ENCODE peak calls at places on chromosomes 1 and 21, in five cellular contexts. E is transverse colon, A is upper lobe of left lung, I is HepG2, C is endodermal cell. T is an unnamed sample. For H3K4me1, the result is how much of the 10 kb centered on the place peaks cover.

GRCh38 chr1:100188617-100189016 is 10.6 kb upstream of the LRRC39 start:
- DNase-seq in E (no peak), A (no peak), I (no peak), C (no peak), T (no peak)

GRCh38 chr1:20962576-20963258 is 175.6 kb upstream of the HP1BP3 start:
- DNase-seq in E (no peak), A (no peak), I (no peak), C (no peak), T (no peak)

GRCh38 chr1:98045211-98046030 is 124.6 kb upstream of the DPYD start:
- DNase-seq in E (no peak), A (no peak), I (no peak), C (peak), T (no peak)

GRCh38 chr1:63931468-63931867 is 157.7 kb downstream of the ROR1 start:
- DNase-seq in E (no peak), A (no peak), I (no peak), C (no peak), T (no peak)

GRCh38 chr1:115679141-115679611 is 37.4 kb downstream of the VANGL1 start:
- DNase-seq in E (peak), A (peak), I (no peak), C (no peak), T (no peak)

GRCh38 chr1:61182049-61182448 is 99.7 kb downstream of the NFIA start:
- DNase-seq in E (no peak), A (no peak), I (no peak), C (no peak), T (no peak)

GRCh38 chr1:56360021-56360420 is 219.3 kb downstream of the PLPP3 start:
- DNase-seq in E (no peak), A (no peak), I (no peak), C (no peak), T (no peak)

GRCh38 chr1:25837253-25837875 is 17.6 kb downstream of the MTFR1L start:
- DNase-seq in E (no peak), A (no peak), I (peak), C (no peak), T (no peak)

GRCh38 chr1:228341450-228341813 is 65.2 kb downstream of the TRIM11 start:
- DNase-seq in E (no peak), A (no peak), I (no peak), C (no peak), T (peak)

GRCh38 chr1:113415256-113416189 is 25.2 kb downstream of the MAGI3 start:
- DNase-seq in E (no peak), A (no peak), I (no peak), C (no peak), T (no peak)

GRCh38 chr1:42971848-42972291 is 13.2 kb upstream of the SLC2A1 start:
- DNase-seq in E (peak), A (no peak), I (no peak), C (no peak), T (peak)

GRCh38 chr1:93692451-93692861 is 10.8 kb upstream of the BCAR3 start:
- DNase-seq in E (no peak), A (no peak), I (no peak), C (no peak), T (no peak)

GRCh38 chr1:244866355-244866754 is 2.0 kb upstream of the HNRNPU start:
- DNase-seq in E (no peak), A (no peak), I (no peak), C (no peak), T (no peak)

GRCh38 chr1:27523666-27524020 is 33.7 kb upstream of the WASF2 start:
- DNase-seq in E (no peak), A (no peak), I (no peak), C (no peak), T (no peak)

GRCh38 chr1:17314491-17314971 is 6.5 kb downstream of the PADI4 start:
- DNase-seq in E (no peak), A (no peak), I (no peak), C (no peak), T (no peak)

GRCh38 chr1:57761628-57762027 is 337.8 kb upstream of the DAB1 start:
- DNase-seq in E (no peak), A (no peak), I (no peak), C (no peak), T (no peak)

GRCh38 chr1:163408262-163408661 is 86.5 kb downstream of the NUF2 start:
- DNase-seq in E (no peak), A (no peak), I (no peak), C (no peak), T (no peak)

GRCh38 chr21:32463889-32464300 is 51.4 kb downstream of the EVA1C start:
- DNase-seq in E (no peak), A (no peak), I (peak), C (no peak), T (no peak)
- H3K4me1 ChIP-seq in E (under half), A (under half), I (under half), C (under half), T (under half)

GRCh38 chr1:88302843-88303486 is 381.1 kb upstream of the PKN2 start:
- DNase-seq in E (no peak), A (no peak), I (peak), C (peak), T (peak)
- TF ChIP-seq CTCF in E (no peak), A (no peak), I (peak), C (peak), T (no peak)

GRCh38 chr1:182848736-182849135 is 9.6 kb downstream of the DHX9 start:
- DNase-seq in E (no peak), A (no peak), I (no peak), C (no peak), T (no peak)
- H3K4me3 ChIP-seq in E (no peak), A (no peak), I (no peak), C (no peak), T (no peak)

GRCh38 chr1:22711591-22712501 is 1.2 kb downstream of the EPHB2 start:
- DNase-seq in E (peak), A (no peak), I (no peak), C (peak), T (no peak)

GRCh38 chr1:22710688-22711024 is at the start of gene EPHB2:
- DNase-seq in E (peak), A (no peak), I (no peak), C (peak), T (peak)

GRCh38 chr1:22711071-22711470 is 432 bp downstream of the EPHB2 start:
- DNase-seq in E (no peak), A (no peak), I (no peak), C (peak), T (peak)

GRCh38 chr1:22714455-22714854 is 3.8 kb downstream of the EPHB2 start:
- DNase-seq in E (no peak), A (no peak), I (no peak), C (no peak), T (no peak)

DNA sequence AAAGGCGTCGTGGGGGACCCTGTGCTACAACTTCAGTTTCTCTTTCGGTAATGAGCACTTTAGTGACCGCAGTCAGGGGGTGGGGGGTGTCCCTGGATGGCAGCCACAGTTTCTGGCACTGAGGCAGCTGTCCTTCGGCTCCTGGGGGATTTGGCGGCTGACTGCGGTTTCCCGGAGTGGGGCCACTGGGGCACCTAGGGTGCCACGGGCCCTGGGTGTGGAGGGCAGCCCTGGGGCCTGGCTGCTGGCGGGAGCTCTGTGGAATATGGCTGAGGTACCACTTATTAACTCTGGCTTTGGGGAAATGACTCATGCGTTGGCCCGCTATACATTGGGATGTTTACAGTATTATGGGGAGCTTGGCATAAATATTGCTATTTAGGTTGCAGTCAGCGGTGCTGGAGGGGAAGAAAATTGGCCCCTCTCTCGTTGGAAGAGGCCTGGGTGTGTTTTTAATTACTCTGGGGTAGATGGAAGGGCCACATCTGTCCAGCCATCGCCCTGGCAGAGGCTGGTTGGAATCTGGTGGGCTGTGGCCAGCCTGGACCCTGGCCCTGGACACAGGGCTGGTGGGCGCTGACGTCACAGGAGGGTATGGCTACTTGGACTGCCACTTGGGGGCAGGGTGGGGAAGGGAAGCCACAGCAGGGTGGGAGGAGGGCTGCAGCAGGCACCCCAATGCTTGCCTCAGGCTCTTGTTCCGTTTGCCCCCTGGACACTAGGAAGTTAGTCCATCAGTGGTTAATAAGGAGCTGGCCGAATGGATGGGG is 2.0 kb downstream of the EPHB2 start:
- DNase-seq in E (peak), A (no peak), I (no peak), C (no peak), T (peak)
- H3K4me1 ChIP-seq in E (under half), A (under half), I (under half), C (under half), T (under half)

GRCh38 chr1:86155061-86155806 is 1.3 kb downstream of the COL24A1 start:
- DNase-seq in E (no peak), A (no peak), I (no peak), C (peak), T (peak)
- TF ChIP-seq CTCF in E (no peak), A (no peak), I (no peak), C (peak), T (no peak)

GRCh38 chr1:117753232-117753631 is 147.4 kb downstream of the TENT5C start:
- DNase-seq in E (no peak), A (no peak), I (no peak), C (no peak), T (no peak)
- H3K4me3 ChIP-seq in E (no peak), A (no peak), I (no peak), C (no peak), T (no peak)

DNA sequence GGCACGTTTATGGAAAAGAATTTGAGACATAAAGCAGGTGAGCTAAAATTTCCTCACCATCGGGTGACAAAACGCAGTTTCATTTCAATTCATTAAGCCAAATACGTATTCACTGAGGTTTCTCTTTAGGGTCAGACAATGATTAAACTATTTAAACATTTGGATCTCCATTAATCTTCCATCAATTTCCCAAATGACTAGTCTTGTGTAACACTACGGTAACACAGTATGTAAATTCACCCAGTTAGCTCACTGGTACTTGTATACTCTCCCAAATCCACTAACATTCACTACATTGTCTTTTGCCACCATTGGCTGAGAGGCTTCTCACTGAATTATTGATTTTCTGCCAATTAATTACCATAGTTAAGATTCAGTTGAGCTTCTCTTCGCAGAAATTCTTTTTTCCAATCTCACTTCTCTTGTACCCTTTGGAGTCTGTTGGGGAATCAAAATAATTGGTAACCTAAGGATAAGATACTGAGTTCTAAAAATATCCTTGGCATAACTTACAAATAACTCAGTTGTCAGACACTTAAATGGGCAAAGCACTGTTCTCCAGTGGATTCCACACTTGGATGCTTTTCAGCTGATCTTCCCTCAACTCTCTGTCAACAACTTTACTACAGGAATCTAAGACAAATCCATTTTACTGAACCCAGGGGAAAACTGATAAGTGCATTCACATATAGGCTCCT is 40.7 kb downstream of the SIPA1L2 start:
- DNase-seq in E (no peak), A (no peak), I (no peak), C (no peak), T (no peak)
- H3K4me1 ChIP-seq in E (under half), A (under half), I (under half), C (under half), T (under half)

T was measured in mucosa of descending colon.